ENCODE peak calls at places on chromosomes 7 and 10, in four cellular contexts. One of them, this sample, is unnamed. For H3K27me3, the result is how much of the 10 kb centered on the place peaks cover.

GRCh38 chr10:104077282-104078151 is 8.2 kb downstream of the COL17A1 start:
- DNase-seq in body of pancreas: no peak
- DNase-seq in uterus: no peak
- DNase-seq in heart left ventricle: no peak
- DNase-seq in this sample: no peak

GRCh38 chr7:45017253-45017652 is 17.3 kb downstream of the CCM2 start:
- DNase-seq in uterus: no peak
- DNase-seq in body of pancreas: no peak
- DNase-seq in heart left ventricle: no peak
- DNase-seq in this sample: peak

GRCh38 chr10:132457328-132458070 is 60.5 kb downstream of the PWWP2B start:
- DNase-seq in heart left ventricle: peak
- DNase-seq in uterus: no peak
- DNase-seq in body of pancreas: no peak
- DNase-seq in this sample: no peak

GRCh38 chr7:8564296-8564695 is 130.9 kb downstream of the NXPH1 start:
- DNase-seq in body of pancreas: no peak
- DNase-seq in heart left ventricle: no peak
- DNase-seq in uterus: no peak
- DNase-seq in this sample: no peak

GRCh38 chr10:79203014-79203675 is 134.4 kb downstream of the ZMIZ1 start:
- DNase-seq in uterus: no peak
- DNase-seq in body of pancreas: no peak
- DNase-seq in heart left ventricle: no peak
- DNase-seq in this sample: no peak

GRCh38 chr10:60422809-60423208 is 33.1 kb upstream of the ANK3 start:
- DNase-seq in heart left ventricle: no peak
- DNase-seq in body of pancreas: peak
- DNase-seq in uterus: no peak
- DNase-seq in this sample: no peak

GRCh38 chr7:75971961-75972763 is 22.2 kb downstream of the TMEM120A start:
- DNase-seq in body of pancreas: peak
- DNase-seq in uterus: no peak
- DNase-seq in heart left ventricle: peak
- DNase-seq in this sample: peak

GRCh38 chr7:91314591-91315323 is 50.5 kb downstream of the FZD1 start:
- DNase-seq in uterus: no peak
- DNase-seq in heart left ventricle: no peak
- DNase-seq in body of pancreas: no peak
- DNase-seq in this sample: no peak

GRCh38 chr10:22784668-22785067 is 70.3 kb upstream of the PIP4K2A start:
- DNase-seq in uterus: no peak
- DNase-seq in heart left ventricle: no peak
- DNase-seq in body of pancreas: no peak
- DNase-seq in this sample: no peak

GRCh38 chr10:59580257-59580863 is 129.3 kb downstream of the SLC16A9 start:
- DNase-seq in body of pancreas: no peak
- DNase-seq in uterus: no peak
- DNase-seq in heart left ventricle: no peak
- DNase-seq in this sample: no peak

GRCh38 chr7:72187179-72187578 is 225.0 kb downstream of the CALN1 start:
- DNase-seq in body of pancreas: no peak
- DNase-seq in uterus: no peak
- DNase-seq in heart left ventricle: no peak
- DNase-seq in this sample: no peak

GRCh38 chr7:119905495-119905894 is 367.5 kb upstream of the KCND2 start:
- DNase-seq in body of pancreas: no peak
- DNase-seq in heart left ventricle: no peak
- DNase-seq in uterus: no peak
- DNase-seq in this sample: no peak

GRCh38 chr10:33252324-33252723 is 82.1 kb downstream of the NRP1 start:
- DNase-seq in heart left ventricle: no peak
- DNase-seq in body of pancreas: no peak
- DNase-seq in uterus: no peak
- DNase-seq in this sample: no peak

GRCh38 chr7:104230606-104231005 is 22.8 kb upstream of the ORC5 start:
- DNase-seq in body of pancreas: no peak
- DNase-seq in heart left ventricle: no peak
- DNase-seq in uterus: no peak
- DNase-seq in this sample: no peak

GRCh38 chr7:141864765-141865447 is 23.6 kb upstream of the PRSS37 start:
- DNase-seq in heart left ventricle: no peak
- DNase-seq in body of pancreas: no peak
- DNase-seq in uterus: no peak
- DNase-seq in this sample: no peak

GRCh38 chr7:17622443-17622842 is 317.9 kb downstream of the SNX13 start:
- DNase-seq in uterus: no peak
- DNase-seq in body of pancreas: no peak
- DNase-seq in heart left ventricle: no peak
- DNase-seq in this sample: no peak

GRCh38 chr7:131071786-131072504 is 255.7 kb upstream of the MKLN1 start:
- DNase-seq in heart left ventricle: no peak
- DNase-seq in body of pancreas: peak
- DNase-seq in uterus: peak
- DNase-seq in this sample: no peak

GRCh38 chr10:14259696-14260595 is 70.8 kb downstream of the FRMD4A start:
- DNase-seq in uterus: no peak
- DNase-seq in body of pancreas: peak
- DNase-seq in heart left ventricle: no peak
- DNase-seq in this sample: no peak

GRCh38 chr7:7180725-7181428 is 1.5 kb upstream of the C1GALT1 start:
- DNase-seq in uterus: no peak
- DNase-seq in heart left ventricle: no peak
- DNase-seq in body of pancreas: no peak
- DNase-seq in this sample: no peak

GRCh38 chr7:1029637-1030443 is 14.5 kb upstream of the GPR146 start:
- DNase-seq in uterus: no peak
- DNase-seq in body of pancreas: peak
- DNase-seq in heart left ventricle: no peak
- DNase-seq in this sample: no peak

GRCh38 chr10:118563373-118563890 is 32.0 kb downstream of the PRLHR start:
- DNase-seq in uterus: no peak
- DNase-seq in body of pancreas: no peak
- DNase-seq in heart left ventricle: no peak
- DNase-seq in this sample: no peak

GRCh38 chr10:61589547-61590243 is 73.0 kb upstream of the CABCOCO1 start:
- DNase-seq in uterus: no peak
- DNase-seq in body of pancreas: no peak
- DNase-seq in heart left ventricle: no peak
- DNase-seq in this sample: no peak

GRCh38 chr7:114414151-114415053 is at the start of gene FOXP2:
- DNase-seq in uterus: no peak
- DNase-seq in heart left ventricle: no peak
- DNase-seq in body of pancreas: no peak
- DNase-seq in this sample: no peak

GRCh38 chr7:129499915-129500463 is 2.3 kb upstream of the SMKR1 start:
- DNase-seq in uterus: no peak
- DNase-seq in body of pancreas: no peak
- DNase-seq in heart left ventricle: no peak
- DNase-seq in this sample: no peak

GRCh38 chr7:65804887-65805286 is 68.0 kb upstream of the VKORC1L1 start:
- DNase-seq in uterus: no peak
- DNase-seq in heart left ventricle: no peak
- DNase-seq in body of pancreas: no peak
- DNase-seq in this sample: no peak

GRCh38 chr7:116432517-116432916 is 67.0 kb upstream of the CAV2 start:
- DNase-seq in heart left ventricle: no peak
- DNase-seq in uterus: no peak
- DNase-seq in body of pancreas: no peak
- DNase-seq in this sample: no peak

GRCh38 chr10:132122097-132122861 is 56.5 kb downstream of the JAKMIP3 start:
- DNase-seq in body of pancreas: no peak
- DNase-seq in heart left ventricle: peak
- DNase-seq in uterus: no peak
- DNase-seq in this sample: no peak

GRCh38 chr10:47048533-47048905 is 137.3 kb downstream of the PTPN20 start:
- DNase-seq in heart left ventricle: peak
- DNase-seq in uterus: peak
- DNase-seq in body of pancreas: no peak
- DNase-seq in this sample: no peak

GRCh38 chr10:19816420-19817250 is at the start of gene PLXDC2:
- DNase-seq in uterus: peak
- DNase-seq in body of pancreas: peak
- DNase-seq in heart left ventricle: peak
- DNase-seq in this sample: peak

GRCh38 chr10:102615361-102615760 is 28.9 kb upstream of the TRIM8 start:
- DNase-seq in uterus: no peak
- DNase-seq in body of pancreas: no peak
- DNase-seq in heart left ventricle: no peak
- DNase-seq in this sample: no peak

GRCh38 chr7:101173752-101174244 is 6.3 kb downstream of the NAT16 start:
- DNase-seq in heart left ventricle: no peak
- DNase-seq in body of pancreas: peak
- DNase-seq in uterus: no peak
- DNase-seq in this sample: no peak

GRCh38 chr7:502296-502695 is 17.4 kb downstream of the PDGFA start:
- DNase-seq in uterus: no peak
- DNase-seq in body of pancreas: no peak
- DNase-seq in heart left ventricle: peak
- DNase-seq in this sample: peak

GRCh38 chr10:62726142-62726541 is 78.4 kb upstream of the ADO start:
- DNase-seq in body of pancreas: no peak
- DNase-seq in heart left ventricle: no peak
- DNase-seq in uterus: no peak
- DNase-seq in this sample: no peak

GRCh38 chr10:62724465-62724864 is 80.1 kb upstream of the ADO start:
- DNase-seq in heart left ventricle: peak
- DNase-seq in body of pancreas: no peak
- DNase-seq in uterus: no peak
- DNase-seq in this sample: no peak

GRCh38 chr10:62728479-62728878 is 76.0 kb upstream of the ADO start:
- DNase-seq in body of pancreas: peak
- DNase-seq in heart left ventricle: no peak
- DNase-seq in uterus: no peak
- DNase-seq in this sample: no peak

GRCh38 chr10:62727935-62728334 is 76.6 kb upstream of the ADO start:
- DNase-seq in heart left ventricle: no peak
- DNase-seq in uterus: no peak
- DNase-seq in body of pancreas: no peak
- DNase-seq in this sample: no peak

GRCh38 chr10:62726638-62727037 is 77.9 kb upstream of the ADO start:
- DNase-seq in uterus: no peak
- DNase-seq in body of pancreas: no peak
- DNase-seq in heart left ventricle: no peak
- DNase-seq in this sample: no peak
- TF ChIP-seq POLR2A in uterus: no peak
- TF ChIP-seq POLR2A in body of pancreas: no peak
- TF ChIP-seq POLR2A in heart left ventricle: no peak
- TF ChIP-seq POLR2A in this sample: no peak

GRCh38 chr10:34679177-34679576 is 135.9 kb downstream of the PARD3 start:
- DNase-seq in uterus: no peak
- DNase-seq in body of pancreas: no peak
- DNase-seq in heart left ventricle: no peak
- DNase-seq in this sample: no peak

GRCh38 chr10:34674169-34674568 is 140.9 kb downstream of the PARD3 start:
- DNase-seq in heart left ventricle: no peak
- DNase-seq in body of pancreas: no peak
- DNase-seq in uterus: no peak
- DNase-seq in this sample: no peak

GRCh38 chr10:34677132-34677531 is 138.0 kb downstream of the PARD3 start:
- DNase-seq in body of pancreas: no peak
- DNase-seq in uterus: no peak
- DNase-seq in heart left ventricle: no peak
- DNase-seq in this sample: no peak

GRCh38 chr10:34681933-34682332 is 133.2 kb downstream of the PARD3 start:
- DNase-seq in uterus: no peak
- DNase-seq in heart left ventricle: no peak
- DNase-seq in body of pancreas: no peak
- DNase-seq in this sample: no peak

GRCh38 chr10:34677591-34677990 is 137.5 kb downstream of the PARD3 start:
- DNase-seq in uterus: no peak
- DNase-seq in body of pancreas: no peak
- DNase-seq in heart left ventricle: no peak
- DNase-seq in this sample: no peak
- H3K27me3 ChIP-seq in uterus: under half
- H3K27me3 ChIP-seq in body of pancreas: under half
- H3K27me3 ChIP-seq in heart left ventricle: under half
- H3K27me3 ChIP-seq in this sample: under half

DNA sequence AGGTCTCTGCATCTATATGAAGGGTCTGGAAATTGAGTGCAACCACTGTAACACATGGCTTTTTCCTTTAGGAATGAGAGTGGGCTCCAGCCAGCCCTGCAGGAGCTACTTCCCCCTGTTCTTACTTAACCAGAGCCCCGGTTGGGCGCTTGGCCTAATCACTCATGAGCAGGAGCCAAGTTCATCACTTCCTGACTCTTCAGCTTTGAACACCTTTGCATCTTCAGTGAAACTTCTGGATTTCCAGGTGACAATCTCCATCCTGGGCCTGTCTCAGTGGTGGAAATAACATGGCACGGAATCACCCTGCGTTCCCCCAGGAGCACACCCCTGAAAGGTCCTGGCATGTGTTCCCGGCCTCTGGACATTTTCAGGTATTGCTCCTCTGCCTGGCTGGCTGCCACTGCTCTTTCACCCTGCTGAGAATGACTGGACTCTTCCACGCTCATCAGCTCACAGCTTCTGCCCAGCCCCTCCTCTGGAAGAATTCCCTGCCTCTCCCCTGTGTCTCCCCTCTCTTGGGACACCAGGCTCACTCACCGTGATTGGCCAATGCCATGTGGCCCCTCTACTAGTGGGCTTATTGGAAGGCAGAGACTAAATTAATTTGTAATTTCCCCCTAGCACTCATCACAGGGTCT is 229.1 kb upstream of the GRB10 start:
- DNase-seq in heart left ventricle: no peak
- DNase-seq in uterus: no peak
- DNase-seq in body of pancreas: no peak
- DNase-seq in this sample: no peak
- H3K4me3 ChIP-seq in heart left ventricle: no peak
- H3K4me3 ChIP-seq in uterus: no peak
- H3K4me3 ChIP-seq in body of pancreas: no peak
- H3K4me3 ChIP-seq in this sample: no peak

DNA sequence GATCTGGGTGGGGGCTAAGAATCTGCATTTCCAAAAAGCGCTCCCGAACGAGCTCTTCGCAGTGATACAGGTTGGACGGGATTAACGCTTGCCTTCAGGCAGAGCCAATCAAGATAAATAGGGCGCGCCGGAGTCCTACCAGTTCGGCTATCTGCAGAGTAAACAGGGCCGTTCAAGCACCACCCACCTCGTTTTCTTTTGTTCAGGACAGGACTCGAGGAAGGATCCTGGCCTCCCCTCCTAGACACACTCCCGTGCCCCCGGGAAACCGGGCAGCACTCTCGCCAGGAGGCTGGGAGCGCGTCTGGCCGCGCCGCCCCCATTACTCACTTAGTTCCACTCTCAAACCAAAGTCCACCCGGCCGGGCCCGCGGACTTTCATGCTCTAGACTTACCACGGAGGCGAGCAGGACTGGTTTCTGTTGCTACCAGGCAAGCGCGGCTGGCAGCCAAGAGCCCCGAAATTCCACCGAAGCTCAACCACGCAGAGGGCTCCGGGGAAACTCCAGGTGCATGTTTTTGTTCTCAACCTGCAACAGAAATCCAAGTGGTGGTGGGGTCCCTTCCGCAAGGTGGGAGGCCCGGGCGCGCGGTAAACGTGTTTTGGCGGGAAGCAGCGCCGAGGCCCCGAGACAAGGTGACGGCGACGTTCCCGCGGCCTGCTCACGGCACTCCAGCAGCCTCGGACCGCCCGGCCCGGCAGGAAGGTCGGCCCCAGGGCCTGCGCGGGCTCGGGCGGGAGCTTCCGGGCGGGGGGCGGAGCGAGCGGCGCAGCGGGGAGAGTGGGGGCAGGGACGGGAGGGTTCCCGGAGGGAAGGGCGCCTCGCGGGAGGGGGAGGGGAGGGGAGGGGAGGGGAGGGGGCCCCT is 12.7 kb downstream of the HNRNPF start:
- DNase-seq in body of pancreas: peak
- DNase-seq in heart left ventricle: peak
- DNase-seq in uterus: peak
- DNase-seq in this sample: peak
- TF ChIP-seq POLR2A in body of pancreas: peak
- TF ChIP-seq POLR2A in heart left ventricle: no peak
- TF ChIP-seq POLR2A in uterus: no peak
- TF ChIP-seq POLR2A in this sample: no peak